ENCODE peak calls at places on chromosomes 4 and X, in four cellular contexts. One of them, this sample, is unnamed.
A peak's percentile ranks its signal among the peaks of the same experiment; 100 is the strongest.

GRCh38 chr4:103429283-103429682 is 231.1 kb upstream of the CENPE start:
- DNase-seq in SK-N-SH: peak; percentile 11
- DNase-seq in MM.1S: no peak
- DNase-seq in HCT116: peak; percentile 38
- DNase-seq in this sample: no peak

GRCh38 chrX:41350976-41351569 is 17.1 kb downstream of the DDX3X start:
- DNase-seq in SK-N-SH: no peak
- DNase-seq in MM.1S: no peak
- DNase-seq in HCT116: no peak
- DNase-seq in this sample: peak; percentile 9

GRCh38 chr4:172207258-172207657 is 394.1 kb downstream of the GALNTL6 start:
- DNase-seq in SK-N-SH: no peak
- DNase-seq in MM.1S: no peak
- DNase-seq in HCT116: no peak
- DNase-seq in this sample: no peak

GRCh38 chrX:134821901-134822300 is 163.6 kb upstream of the PLAC1 start:
- DNase-seq in SK-N-SH: no peak
- DNase-seq in MM.1S: no peak
- DNase-seq in HCT116: no peak
- DNase-seq in this sample: no peak

GRCh38 chrX:101206471-101206870 is 13.1 kb upstream of the DRP2 start:
- DNase-seq in SK-N-SH: peak; percentile 58
- DNase-seq in MM.1S: peak; percentile 11
- DNase-seq in HCT116: peak; percentile 13
- DNase-seq in this sample: peak; percentile 58

GRCh38 chrX:100874240-100874798 is at the start of gene NOX1:
- DNase-seq in SK-N-SH: no peak
- DNase-seq in MM.1S: no peak
- DNase-seq in HCT116: no peak
- DNase-seq in this sample: no peak

GRCh38 chrX:124194903-124195302 is 137.6 kb upstream of the TEX13D start:
- DNase-seq in SK-N-SH: no peak
- DNase-seq in MM.1S: no peak
- DNase-seq in HCT116: no peak
- DNase-seq in this sample: no peak

GRCh38 chr4:87268401-87268800 is 48.0 kb upstream of the KLHL8 start:
- DNase-seq in SK-N-SH: no peak
- DNase-seq in MM.1S: no peak
- DNase-seq in HCT116: no peak
- DNase-seq in this sample: no peak

GRCh38 chr4:129098578-129098977 is 2.6 kb downstream of the C4orf33 start:
- DNase-seq in SK-N-SH: no peak
- DNase-seq in MM.1S: no peak
- DNase-seq in HCT116: no peak
- DNase-seq in this sample: no peak

GRCh38 chr4:116099596-116099995 is 985.8 kb downstream of the TRAM1L1 start:
- DNase-seq in SK-N-SH: no peak
- DNase-seq in MM.1S: no peak
- DNase-seq in HCT116: no peak
- DNase-seq in this sample: peak; percentile 67

GRCh38 chrX:7314425-7314824 is 166.5 kb upstream of the PUDP start:
- DNase-seq in SK-N-SH: no peak
- DNase-seq in MM.1S: no peak
- DNase-seq in HCT116: no peak
- DNase-seq in this sample: no peak

GRCh38 chr4:16591867-16592266 is 306.6 kb downstream of the LDB2 start:
- DNase-seq in SK-N-SH: peak; percentile 16
- DNase-seq in MM.1S: no peak
- DNase-seq in HCT116: no peak
- DNase-seq in this sample: no peak

GRCh38 chr4:117664706-117665444 is 369.4 kb upstream of the NDST3 start:
- DNase-seq in SK-N-SH: no peak
- DNase-seq in MM.1S: no peak
- DNase-seq in HCT116: no peak
- DNase-seq in this sample: peak; percentile 28

GRCh38 chrX:47898024-47898423 is 61.3 kb downstream of the ZNF81 start:
- DNase-seq in SK-N-SH: no peak
- DNase-seq in MM.1S: no peak
- DNase-seq in HCT116: no peak
- DNase-seq in this sample: no peak

GRCh38 chr4:158606969-158607368 is 64.7 kb downstream of the C4orf46 start:
- DNase-seq in SK-N-SH: no peak
- DNase-seq in MM.1S: no peak
- DNase-seq in HCT116: no peak
- DNase-seq in this sample: no peak

GRCh38 chrX:110414273-110414672 is 55.6 kb downstream of the RTL9 start:
- DNase-seq in SK-N-SH: no peak
- DNase-seq in MM.1S: peak; percentile 27
- DNase-seq in HCT116: no peak
- DNase-seq in this sample: no peak

GRCh38 chr4:29734785-29735184 is 985.4 kb upstream of the PCDH7 start:
- DNase-seq in SK-N-SH: no peak
- DNase-seq in MM.1S: no peak
- DNase-seq in HCT116: no peak
- DNase-seq in this sample: no peak

GRCh38 chr4:131339137-131339536 is 1810.0 kb upstream of the PCDH10 start:
- DNase-seq in SK-N-SH: no peak
- DNase-seq in MM.1S: no peak
- DNase-seq in HCT116: no peak
- DNase-seq in this sample: no peak

GRCh38 chr4:110361921-110362320 is 114.0 kb upstream of the ENPEP start:
- DNase-seq in SK-N-SH: no peak
- DNase-seq in MM.1S: no peak
- DNase-seq in HCT116: no peak
- DNase-seq in this sample: peak; percentile 85

GRCh38 chr4:182338731-182339130 is 95.5 kb downstream of the TENM3 start:
- DNase-seq in SK-N-SH: no peak
- DNase-seq in MM.1S: no peak
- DNase-seq in HCT116: no peak
- DNase-seq in this sample: no peak

GRCh38 chr4:136103616-136104015 is 1428.7 kb downstream of the PCDH18 start:
- DNase-seq in SK-N-SH: no peak
- DNase-seq in MM.1S: no peak
- DNase-seq in HCT116: no peak
- DNase-seq in this sample: no peak

GRCh38 chr4:124019749-124020549 is 623.4 kb downstream of the SPRY1 start:
- DNase-seq in SK-N-SH: no peak
- DNase-seq in MM.1S: peak; percentile 27
- DNase-seq in HCT116: no peak
- DNase-seq in this sample: no peak

GRCh38 chr4:160180206-160180605 is 1077.3 kb downstream of the RAPGEF2 start:
- DNase-seq in SK-N-SH: no peak
- DNase-seq in MM.1S: no peak
- DNase-seq in HCT116: peak; percentile 21
- DNase-seq in this sample: peak; percentile 55

GRCh38 chr4:37978509-37978908 is 18.3 kb downstream of the PTTG2 start:
- DNase-seq in SK-N-SH: no peak
- DNase-seq in MM.1S: no peak
- DNase-seq in HCT116: no peak
- DNase-seq in this sample: peak; percentile 48

GRCh38 chr4:5703831-5704230 is 4.5 kb downstream of the EVC2 start:
- DNase-seq in SK-N-SH: no peak
- DNase-seq in MM.1S: no peak
- DNase-seq in HCT116: no peak
- DNase-seq in this sample: no peak

GRCh38 chr4:89101256-89102161 is 9.8 kb upstream of the TIGD2 start:
- DNase-seq in SK-N-SH: no peak
- DNase-seq in MM.1S: peak; percentile 39
- DNase-seq in HCT116: no peak
- DNase-seq in this sample: no peak

GRCh38 chr4:176271749-176272148 is 2.7 kb upstream of the ASB5 start:
- DNase-seq in SK-N-SH: no peak
- DNase-seq in MM.1S: no peak
- DNase-seq in HCT116: no peak
- DNase-seq in this sample: peak; percentile 37

GRCh38 chr4:27005512-27006246 is 145.0 kb downstream of the STIM2 start:
- DNase-seq in SK-N-SH: no peak
- DNase-seq in MM.1S: no peak
- DNase-seq in HCT116: no peak
- DNase-seq in this sample: peak; percentile 85

GRCh38 chrX:20412871-20413486 is 146.3 kb upstream of the RPS6KA3 start:
- DNase-seq in SK-N-SH: no peak
- DNase-seq in MM.1S: no peak
- DNase-seq in HCT116: no peak
- DNase-seq in this sample: no peak

GRCh38 chr4:47528651-47529050 is 43.6 kb downstream of the ATP10D start:
- DNase-seq in SK-N-SH: no peak
- DNase-seq in MM.1S: no peak
- DNase-seq in HCT116: no peak
- DNase-seq in this sample: no peak

GRCh38 chr4:177485528-177485927 is 43.3 kb upstream of the AGA start:
- DNase-seq in SK-N-SH: no peak
- DNase-seq in MM.1S: no peak
- DNase-seq in HCT116: no peak
- DNase-seq in this sample: peak; percentile 45

GRCh38 chrX:111568817-111569216 is 57.4 kb downstream of the SERTM2 start:
- DNase-seq in SK-N-SH: no peak
- DNase-seq in MM.1S: no peak
- DNase-seq in HCT116: no peak
- DNase-seq in this sample: no peak

GRCh38 chrX:111568356-111568755 is 56.9 kb downstream of the SERTM2 start:
- DNase-seq in SK-N-SH: peak; percentile 17
- DNase-seq in MM.1S: no peak
- DNase-seq in HCT116: peak; percentile 6
- DNase-seq in this sample: peak; percentile 2
- TF ChIP-seq CTCF in SK-N-SH: peak; percentile 59
- TF ChIP-seq CTCF in MM.1S: peak; percentile 23
- TF ChIP-seq CTCF in HCT116: peak; percentile 53
- TF ChIP-seq CTCF in this sample: peak; percentile 51

GRCh38 chrX:145609951-145610511 is 207.6 kb upstream of the SLITRK2 start:
- DNase-seq in SK-N-SH: no peak
- DNase-seq in MM.1S: no peak
- DNase-seq in HCT116: no peak
- DNase-seq in this sample: peak; percentile 80

DNA sequence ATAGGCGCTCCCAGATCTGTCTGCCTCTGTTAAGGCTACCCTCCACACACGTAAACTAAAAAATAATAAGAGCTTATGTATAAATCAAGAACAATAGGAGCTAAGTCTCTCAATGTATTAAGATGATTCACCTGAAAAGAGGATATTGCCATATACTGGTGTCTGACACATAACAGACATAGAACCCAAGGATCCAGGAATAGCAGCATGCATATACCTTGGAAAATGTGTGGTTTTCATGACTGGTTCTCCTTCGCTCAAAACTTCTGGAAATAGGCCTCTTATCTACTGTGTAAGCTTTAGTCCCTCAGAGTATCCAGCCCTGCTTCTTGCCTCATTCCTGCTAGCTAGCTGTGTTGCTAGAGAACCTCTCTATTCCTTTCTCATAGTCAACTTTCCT is 203.7 kb upstream of the SLITRK2 start:
- DNase-seq in SK-N-SH: no peak
- DNase-seq in MM.1S: no peak
- DNase-seq in HCT116: no peak
- DNase-seq in this sample: peak; percentile 3
- H3K9me3 ChIP-seq in SK-N-SH: no peaks in the 10 kb centered on the region
- H3K9me3 ChIP-seq in MM.1S: no peaks in the 10 kb centered on the region
- H3K9me3 ChIP-seq in HCT116: no peaks in the 10 kb centered on the region
- H3K9me3 ChIP-seq in this sample: no peaks in the 10 kb centered on the region

GRCh38 chr4:32488690-32489089 is 1768.5 kb downstream of the PCDH7 start:
- DNase-seq in SK-N-SH: no peak
- DNase-seq in MM.1S: no peak
- DNase-seq in HCT116: no peak
- DNase-seq in this sample: peak; percentile 77

DNA sequence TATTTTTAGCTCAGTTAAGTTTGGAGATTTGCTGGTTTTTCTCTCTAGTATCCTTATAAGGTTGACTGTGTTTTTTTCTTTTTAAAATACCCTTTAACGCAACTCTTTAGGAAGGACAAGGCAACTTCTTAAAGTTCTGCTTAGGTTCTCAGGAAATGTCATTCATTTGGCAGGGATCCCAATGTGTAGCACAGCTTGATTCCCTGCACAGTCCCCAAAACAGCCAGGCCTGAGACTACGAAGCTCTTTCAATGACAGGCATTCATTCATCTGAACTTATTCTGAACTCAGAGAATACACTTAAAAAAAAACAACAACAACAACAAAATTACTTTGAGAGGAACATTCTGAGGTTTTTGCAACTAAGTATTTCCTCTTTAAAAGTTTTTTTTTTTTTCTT is 1765.8 kb downstream of the PCDH7 start:
- DNase-seq in SK-N-SH: no peak
- DNase-seq in MM.1S: no peak
- DNase-seq in HCT116: no peak
- DNase-seq in this sample: no peak
- TF ChIP-seq EZH2phosphoT487 in SK-N-SH: no peak
- TF ChIP-seq EZH2phosphoT487 in MM.1S: no peak
- TF ChIP-seq EZH2phosphoT487 in HCT116: no peak
- TF ChIP-seq EZH2phosphoT487 in this sample: no peak

GRCh38 chrX:99077099-99077498 is 1333.0 kb downstream of the PCDH19 start:
- DNase-seq in SK-N-SH: no peak
- DNase-seq in MM.1S: no peak
- DNase-seq in HCT116: no peak
- DNase-seq in this sample: no peak
- TF ChIP-seq CTCF in SK-N-SH: no peak
- TF ChIP-seq CTCF in MM.1S: no peak
- TF ChIP-seq CTCF in HCT116: no peak
- TF ChIP-seq CTCF in this sample: no peak

GRCh38 chrX:1444896-1445480 is 7.7 kb downstream of the ASMTL start:
- DNase-seq in SK-N-SH: no peak
- DNase-seq in MM.1S: no peak
- DNase-seq in HCT116: no peak
- DNase-seq in this sample: no peak
- H3K9me3 ChIP-seq in SK-N-SH: no peaks in the 10 kb centered on the region
- H3K9me3 ChIP-seq in MM.1S: no peaks in the 10 kb centered on the region
- H3K9me3 ChIP-seq in HCT116: no peaks in the 10 kb centered on the region
- H3K9me3 ChIP-seq in this sample: no peaks in the 10 kb centered on the region

GRCh38 chrX:14802943-14803710 is 69.7 kb downstream of the FANCB start:
- DNase-seq in SK-N-SH: no peak
- DNase-seq in MM.1S: no peak
- DNase-seq in HCT116: no peak
- DNase-seq in this sample: no peak
- TF ChIP-seq EZH2phosphoT487 in SK-N-SH: no peak
- TF ChIP-seq EZH2phosphoT487 in MM.1S: no peak
- TF ChIP-seq EZH2phosphoT487 in HCT116: no peak
- TF ChIP-seq EZH2phosphoT487 in this sample: no peak

GRCh38 chrX:154728791-154729190 is 22.1 kb downstream of the GAB3 start:
- DNase-seq in SK-N-SH: no peak
- DNase-seq in MM.1S: no peak
- DNase-seq in HCT116: no peak
- DNase-seq in this sample: no peak

GRCh38 chrX:154729439-154729838 is 21.4 kb downstream of the GAB3 start:
- DNase-seq in SK-N-SH: no peak
- DNase-seq in MM.1S: no peak
- DNase-seq in HCT116: no peak
- DNase-seq in this sample: no peak

GRCh38 chrX:154727418-154728323 is 23.2 kb downstream of the GAB3 start:
- DNase-seq in SK-N-SH: no peak
- DNase-seq in MM.1S: no peak
- DNase-seq in HCT116: no peak
- DNase-seq in this sample: peak; percentile 39

GRCh38 chrX:154721155-154721554 is 29.7 kb downstream of the GAB3 start:
- DNase-seq in SK-N-SH: no peak
- DNase-seq in MM.1S: no peak
- DNase-seq in HCT116: no peak
- DNase-seq in this sample: no peak

GRCh38 chrX:154724999-154725756 is 25.7 kb downstream of the GAB3 start:
- DNase-seq in SK-N-SH: no peak
- DNase-seq in MM.1S: peak; percentile 15
- DNase-seq in HCT116: no peak
- DNase-seq in this sample: no peak
- TF ChIP-seq CTCF in SK-N-SH: no peak
- TF ChIP-seq CTCF in MM.1S: no peak
- TF ChIP-seq CTCF in HCT116: no peak
- TF ChIP-seq CTCF in this sample: peak; percentile 8